ENCODE peak calls at places on chromosomes 11 and 22, in four cellular contexts. D, Q, S and T are unnamed samples.

GRCh38 chr11:64867748-64868462 is 10.5 kb downstream of the EHD1 start:
- DNase-seq in D (no peak), Q (no peak), S (no peak), T (no peak)

GRCh38 chr11:69627551-69627950 is 13.4 kb upstream of the CCND1 start:
- DNase-seq in D (no peak), Q (no peak), S (no peak), T (no peak)

GRCh38 chr11:37282367-37282766 is 684.3 kb upstream of the RAG2 start:
- DNase-seq in D (no peak), Q (no peak), S (no peak), T (no peak)

GRCh38 chr11:76041208-76041607 is 165.1 kb downstream of the WNT11 start:
- DNase-seq in D (no peak), Q (no peak), S (no peak), T (peak)

GRCh38 chr11:12674571-12674935 is 332 bp downstream of the TEAD1 start:
- DNase-seq in D (no peak), Q (no peak), S (no peak), T (peak)

GRCh38 chr11:81658722-81659121 is 1074.9 kb downstream of the FAM181B start:
- DNase-seq in D (peak), Q (peak), S (peak), T (peak)

GRCh38 chr11:80330302-80330701 is 889.5 kb upstream of the TENM4 start:
- DNase-seq in D (no peak), Q (no peak), S (no peak), T (no peak)

GRCh38 chr22:44589831-44590230 is 91.8 kb upstream of the RTL6 start:
- DNase-seq in D (no peak), Q (no peak), S (no peak), T (no peak)

GRCh38 chr22:19625331-19626041 is 88.8 kb upstream of the SEPTIN5 start:
- DNase-seq in D (no peak), Q (no peak), S (no peak), T (no peak)

GRCh38 chr11:116267146-116267545 is 505.6 kb downstream of the BUD13 start:
- DNase-seq in D (no peak), Q (no peak), S (no peak), T (no peak)

GRCh38 chr22:22817468-22818201 is 70.0 kb upstream of the IGLL5 start:
- DNase-seq in D (peak), Q (no peak), S (no peak), T (peak)

GRCh38 chr11:72758690-72759389 is 6.6 kb upstream of the ARAP1 start:
- DNase-seq in D (no peak), Q (no peak), S (no peak), T (peak)

GRCh38 chr11:116217006-116217405 is 555.8 kb downstream of the BUD13 start:
- DNase-seq in D (peak), Q (peak), S (peak), T (peak)

GRCh38 chr11:1779034-1779805 is 15.5 kb upstream of the CTSD start:
- DNase-seq in D (no peak), Q (no peak), S (no peak), T (no peak)

GRCh38 chr22:36950797-36951590 is 37.6 kb downstream of the CSF2RB start:
- DNase-seq in D (no peak), Q (no peak), S (no peak), T (no peak)

GRCh38 chr22:46791201-46791731 is 28.8 kb downstream of the TBC1D22A start:
- DNase-seq in D (no peak), Q (no peak), S (no peak), T (no peak)

GRCh38 chr11:12765428-12765827 is 91.2 kb downstream of the TEAD1 start:
- DNase-seq in D (no peak), Q (no peak), S (no peak), T (no peak)

GRCh38 chr11:114152162-114152561 is 92.7 kb downstream of the ZBTB16 start:
- DNase-seq in D (no peak), Q (no peak), S (no peak), T (no peak)

GRCh38 chr22:44702479-44703219 is 645 bp downstream of the PRR5 start:
- DNase-seq in D (no peak), Q (peak), S (no peak), T (no peak)

GRCh38 chr11:11960687-11961086 is 47.7 kb downstream of the DKK3 start:
- DNase-seq in D (no peak), Q (no peak), S (no peak), T (no peak)

GRCh38 chr11:134242376-134242775 is 10.8 kb downstream of the THYN1 start:
- DNase-seq in D (no peak), Q (no peak), S (no peak), T (no peak)

GRCh38 chr22:40758390-40758789 is 60.8 kb downstream of the SLC25A17 start:
- DNase-seq in D (no peak), Q (no peak), S (no peak), T (no peak)

GRCh38 chr22:46846154-46846831 is 83.8 kb downstream of the TBC1D22A start:
- DNase-seq in D (no peak), Q (no peak), S (no peak), T (no peak)

GRCh38 chr11:123144707-123145106 is 50.3 kb downstream of the CLMP start:
- DNase-seq in D (no peak), Q (no peak), S (no peak), T (no peak)

GRCh38 chr11:125200441-125200840 is 35.9 kb downstream of the PKNOX2 start:
- DNase-seq in D (no peak), Q (no peak), S (no peak), T (no peak)

DNA sequence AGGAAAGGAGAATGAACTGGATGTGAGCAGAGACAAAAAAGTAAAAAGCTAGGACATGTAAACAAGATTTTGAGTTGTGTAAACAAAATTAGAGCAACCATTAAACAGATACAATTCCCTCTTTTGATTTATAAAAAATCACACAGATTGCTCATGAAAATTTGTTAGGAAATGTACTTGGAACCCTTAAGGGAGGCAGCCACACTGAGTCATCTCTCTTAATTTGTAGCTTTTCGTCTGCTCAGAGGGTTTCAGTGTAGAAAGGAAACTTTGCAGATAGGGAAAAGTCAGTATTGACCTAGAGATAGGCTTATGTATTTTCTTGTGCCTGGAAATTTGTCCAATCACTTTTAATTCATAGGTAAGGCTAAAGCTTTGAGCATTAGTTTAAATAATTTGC is 49.6 kb upstream of the ME3 start:
- DNase-seq in D (no peak), Q (no peak), S (no peak), T (no peak)
- TF ChIP-seq NR3C1 in D (no peak), Q (no peak), S (no peak), T (no peak)

GRCh38 chr11:86484164-86484794 is 109.6 kb downstream of the CCDC81 start:
- DNase-seq in D (peak), Q (no peak), S (peak), T (peak)
- TF ChIP-seq NR3C1 in D (no peak), Q (no peak), S (no peak), T (no peak)

GRCh38 chr11:71449596-71449995 is 1.4 kb upstream of the DHCR7 start:
- DNase-seq in D (no peak), Q (no peak), S (no peak), T (peak)
- TF ChIP-seq NR3C1 in D (no peak), Q (no peak), S (no peak), T (no peak)

DNA sequence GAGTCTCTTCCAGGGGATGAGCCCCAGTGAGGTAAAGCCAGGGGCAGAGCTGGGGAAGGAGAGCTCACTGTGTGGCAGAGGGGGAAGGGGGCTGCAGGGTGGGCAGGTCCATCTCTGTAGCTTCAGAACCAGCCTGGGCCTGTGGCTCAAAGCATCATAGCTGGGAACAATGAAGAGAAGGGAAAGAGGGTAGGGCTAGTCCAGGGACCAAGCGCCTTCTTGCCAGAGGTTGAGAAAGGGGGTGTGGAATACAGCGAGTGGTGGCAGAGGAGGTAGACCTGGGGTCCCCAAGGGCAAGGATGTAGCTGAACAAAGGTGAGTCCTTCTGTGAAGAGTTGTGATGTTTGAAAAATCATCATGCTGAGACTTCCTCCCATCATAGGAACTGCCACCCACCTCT is 1.2 kb upstream of the PLA2G3 start:
- DNase-seq in D (no peak), Q (no peak), S (no peak), T (no peak)
- TF ChIP-seq NR3C1 in D (no peak), Q (no peak), S (no peak), T (no peak)